ENCODE peak calls at places on chromosomes 16 and 17, in ten cellular contexts. One of them, this sample, is unnamed.

GRCh38 chr17:41486809-41487530 is 2.7 kb downstream of the KRT36 start:
- DNase-seq in cardiac muscle cell: peak; percentile 28
- DNase-seq in endothelial cell: peak; percentile 69
- DNase-seq in AG04449: no peak
- DNase-seq in foreskin fibroblast: no peak
- DNase-seq in breast epithelium: no peak
- DNase-seq in tibial nerve: no peak
- DNase-seq in A549: no peak
- DNase-seq in fibroblast of the aortic adventitia: no peak
- DNase-seq in CD8-positive, alpha-beta T cell: peak; percentile 29
- DNase-seq in this sample: peak; percentile 61

GRCh38 chr16:70430667-70431536 is 8.0 kb downstream of the ST3GAL2 start:
- DNase-seq in cardiac muscle cell: no peak
- DNase-seq in endothelial cell: peak; percentile 31
- DNase-seq in AG04449: no peak
- DNase-seq in foreskin fibroblast: no peak
- DNase-seq in breast epithelium: no peak
- DNase-seq in tibial nerve: no peak
- DNase-seq in A549: no peak
- DNase-seq in fibroblast of the aortic adventitia: no peak
- DNase-seq in CD8-positive, alpha-beta T cell: peak; percentile 79
- DNase-seq in this sample: peak; percentile 81

GRCh38 chr17:27578718-27579085 is 52.3 kb upstream of the LGALS9 start:
- DNase-seq in cardiac muscle cell: no peak
- DNase-seq in endothelial cell: no peak
- DNase-seq in AG04449: no peak
- DNase-seq in foreskin fibroblast: no peak
- DNase-seq in breast epithelium: no peak
- DNase-seq in tibial nerve: no peak
- DNase-seq in A549: no peak
- DNase-seq in fibroblast of the aortic adventitia: peak; percentile 37
- DNase-seq in CD8-positive, alpha-beta T cell: no peak
- DNase-seq in this sample: peak; percentile 82

GRCh38 chr17:74453665-74454196 is 12.7 kb upstream of the CD300A start:
- DNase-seq in cardiac muscle cell: peak; percentile 93
- DNase-seq in endothelial cell: peak; percentile 87
- DNase-seq in AG04449: no peak
- DNase-seq in foreskin fibroblast: no peak
- DNase-seq in breast epithelium: peak; percentile 85
- DNase-seq in tibial nerve: peak; percentile 89
- DNase-seq in A549: peak; percentile 98
- DNase-seq in fibroblast of the aortic adventitia: no peak
- DNase-seq in CD8-positive, alpha-beta T cell: no peak
- DNase-seq in this sample: peak; percentile 96

GRCh38 chr16:87541004-87541881 is 48.4 kb upstream of the ZCCHC14 start:
- DNase-seq in cardiac muscle cell: no peak
- DNase-seq in endothelial cell: no peak
- DNase-seq in AG04449: peak; percentile 14
- DNase-seq in foreskin fibroblast: peak; percentile 42
- DNase-seq in breast epithelium: no peak
- DNase-seq in tibial nerve: no peak
- DNase-seq in A549: no peak
- DNase-seq in fibroblast of the aortic adventitia: peak; percentile 61
- DNase-seq in CD8-positive, alpha-beta T cell: no peak
- DNase-seq in this sample: no peak

GRCh38 chr16:17309510-17309909 is 161.2 kb downstream of the XYLT1 start:
- DNase-seq in cardiac muscle cell: no peak
- DNase-seq in endothelial cell: no peak
- DNase-seq in AG04449: no peak
- DNase-seq in foreskin fibroblast: no peak
- DNase-seq in breast epithelium: no peak
- DNase-seq in tibial nerve: no peak
- DNase-seq in A549: no peak
- DNase-seq in fibroblast of the aortic adventitia: no peak
- DNase-seq in CD8-positive, alpha-beta T cell: no peak
- DNase-seq in this sample: no peak

GRCh38 chr17:46862949-46863348 is 11.6 kb downstream of the WNT9B start:
- DNase-seq in cardiac muscle cell: no peak
- DNase-seq in endothelial cell: no peak
- DNase-seq in AG04449: no peak
- DNase-seq in foreskin fibroblast: no peak
- DNase-seq in breast epithelium: no peak
- DNase-seq in tibial nerve: no peak
- DNase-seq in A549: no peak
- DNase-seq in fibroblast of the aortic adventitia: no peak
- DNase-seq in CD8-positive, alpha-beta T cell: no peak
- DNase-seq in this sample: no peak

GRCh38 chr16:22203091-22203490 is 3.0 kb upstream of the EEF2K start:
- DNase-seq in cardiac muscle cell: no peak
- DNase-seq in endothelial cell: no peak
- DNase-seq in AG04449: no peak
- DNase-seq in foreskin fibroblast: no peak
- DNase-seq in breast epithelium: no peak
- DNase-seq in tibial nerve: no peak
- DNase-seq in A549: no peak
- DNase-seq in fibroblast of the aortic adventitia: no peak
- DNase-seq in CD8-positive, alpha-beta T cell: no peak
- DNase-seq in this sample: no peak

GRCh38 chr16:31215287-31216115 is 1.4 kb downstream of the PYDC1 start:
- DNase-seq in cardiac muscle cell: peak; percentile 84
- DNase-seq in endothelial cell: peak; percentile 64
- DNase-seq in AG04449: no peak
- DNase-seq in foreskin fibroblast: peak; percentile 50
- DNase-seq in breast epithelium: no peak
- DNase-seq in tibial nerve: no peak
- DNase-seq in A549: peak; percentile 91
- DNase-seq in fibroblast of the aortic adventitia: peak; percentile 64
- DNase-seq in CD8-positive, alpha-beta T cell: peak; percentile 47
- DNase-seq in this sample: peak; percentile 59

GRCh38 chr17:79811036-79811887 is 14.4 kb upstream of the CBX8 start:
- DNase-seq in cardiac muscle cell: peak; percentile 80
- DNase-seq in endothelial cell: peak; percentile 70
- DNase-seq in AG04449: no peak
- DNase-seq in foreskin fibroblast: no peak
- DNase-seq in breast epithelium: no peak
- DNase-seq in tibial nerve: no peak
- DNase-seq in A549: peak; percentile 94
- DNase-seq in fibroblast of the aortic adventitia: no peak
- DNase-seq in CD8-positive, alpha-beta T cell: no peak
- DNase-seq in this sample: peak; percentile 67

GRCh38 chr16:15643453-15644305 is 725 bp upstream of the MARF1 start:
- DNase-seq in cardiac muscle cell: peak; percentile 69
- DNase-seq in endothelial cell: no peak
- DNase-seq in AG04449: no peak
- DNase-seq in foreskin fibroblast: peak; percentile 16
- DNase-seq in breast epithelium: no peak
- DNase-seq in tibial nerve: no peak
- DNase-seq in A549: peak; percentile 61
- DNase-seq in fibroblast of the aortic adventitia: peak; percentile 79
- DNase-seq in CD8-positive, alpha-beta T cell: no peak
- DNase-seq in this sample: no peak

GRCh38 chr17:40552806-40553693 is 12.2 kb downstream of the CCR7 start:
- DNase-seq in cardiac muscle cell: no peak
- DNase-seq in endothelial cell: no peak
- DNase-seq in AG04449: no peak
- DNase-seq in foreskin fibroblast: peak; percentile 49
- DNase-seq in breast epithelium: no peak
- DNase-seq in tibial nerve: no peak
- DNase-seq in A549: no peak
- DNase-seq in fibroblast of the aortic adventitia: no peak
- DNase-seq in CD8-positive, alpha-beta T cell: no peak
- DNase-seq in this sample: no peak

GRCh38 chr16:88754912-88755744 is 29.9 kb downstream of the PIEZO1 start:
- DNase-seq in cardiac muscle cell: no peak
- DNase-seq in endothelial cell: peak; percentile 44
- DNase-seq in AG04449: peak; percentile 54
- DNase-seq in foreskin fibroblast: no peak
- DNase-seq in breast epithelium: no peak
- DNase-seq in tibial nerve: no peak
- DNase-seq in A549: no peak
- DNase-seq in fibroblast of the aortic adventitia: no peak
- DNase-seq in CD8-positive, alpha-beta T cell: no peak
- DNase-seq in this sample: no peak

GRCh38 chr17:17928422-17929386 is 43.5 kb downstream of the TOM1L2 start:
- DNase-seq in cardiac muscle cell: no peak
- DNase-seq in endothelial cell: no peak
- DNase-seq in AG04449: no peak
- DNase-seq in foreskin fibroblast: no peak
- DNase-seq in breast epithelium: no peak
- DNase-seq in tibial nerve: no peak
- DNase-seq in A549: no peak
- DNase-seq in fibroblast of the aortic adventitia: peak; percentile 69
- DNase-seq in CD8-positive, alpha-beta T cell: no peak
- DNase-seq in this sample: no peak

GRCh38 chr16:89425523-89425922 is 64.8 kb downstream of the ANKRD11 start:
- DNase-seq in cardiac muscle cell: no peak
- DNase-seq in endothelial cell: no peak
- DNase-seq in AG04449: no peak
- DNase-seq in foreskin fibroblast: no peak
- DNase-seq in breast epithelium: no peak
- DNase-seq in tibial nerve: no peak
- DNase-seq in A549: no peak
- DNase-seq in fibroblast of the aortic adventitia: no peak
- DNase-seq in CD8-positive, alpha-beta T cell: no peak
- DNase-seq in this sample: no peak

GRCh38 chr17:75589017-75589918 is 1.7 kb downstream of the MYO15B start:
- DNase-seq in cardiac muscle cell: peak; percentile 97
- DNase-seq in endothelial cell: peak; percentile 95
- DNase-seq in AG04449: no peak
- DNase-seq in foreskin fibroblast: peak; percentile 73
- DNase-seq in breast epithelium: peak; percentile 97
- DNase-seq in tibial nerve: peak; percentile 95
- DNase-seq in A549: peak; percentile 96
- DNase-seq in fibroblast of the aortic adventitia: peak; percentile 72
- DNase-seq in CD8-positive, alpha-beta T cell: peak; percentile 94
- DNase-seq in this sample: peak; percentile 100
- TF ChIP-seq CTCF in cardiac muscle cell: peak; percentile 18
- TF ChIP-seq CTCF in endothelial cell: peak; percentile 84
- TF ChIP-seq CTCF in AG04449: peak; percentile 45
- TF ChIP-seq CTCF in foreskin fibroblast: peak; percentile 3
- TF ChIP-seq CTCF in breast epithelium: no peak
- TF ChIP-seq CTCF in tibial nerve: peak; percentile 98
- TF ChIP-seq CTCF in A549: peak; percentile 87
- TF ChIP-seq CTCF in fibroblast of the aortic adventitia: peak; percentile 31
- TF ChIP-seq CTCF in CD8-positive, alpha-beta T cell: peak; percentile 61
- TF ChIP-seq CTCF in this sample: peak; percentile 81

GRCh38 chr16:86218479-86219170 is 291.7 kb upstream of the FOXF1 start:
- DNase-seq in cardiac muscle cell: no peak
- DNase-seq in endothelial cell: no peak
- DNase-seq in AG04449: no peak
- DNase-seq in foreskin fibroblast: no peak
- DNase-seq in breast epithelium: peak; percentile 5
- DNase-seq in tibial nerve: no peak
- DNase-seq in A549: no peak
- DNase-seq in fibroblast of the aortic adventitia: no peak
- DNase-seq in CD8-positive, alpha-beta T cell: no peak
- DNase-seq in this sample: no peak

GRCh38 chr16:86215979-86216585 is 294.2 kb upstream of the FOXF1 start:
- DNase-seq in cardiac muscle cell: no peak
- DNase-seq in endothelial cell: no peak
- DNase-seq in AG04449: no peak
- DNase-seq in foreskin fibroblast: no peak
- DNase-seq in breast epithelium: peak; percentile 19
- DNase-seq in tibial nerve: no peak
- DNase-seq in A549: no peak
- DNase-seq in fibroblast of the aortic adventitia: no peak
- DNase-seq in CD8-positive, alpha-beta T cell: no peak
- DNase-seq in this sample: no peak

GRCh38 chr16:86216591-86216990 is 293.7 kb upstream of the FOXF1 start:
- DNase-seq in cardiac muscle cell: no peak
- DNase-seq in endothelial cell: no peak
- DNase-seq in AG04449: no peak
- DNase-seq in foreskin fibroblast: no peak
- DNase-seq in breast epithelium: no peak
- DNase-seq in tibial nerve: no peak
- DNase-seq in A549: no peak
- DNase-seq in fibroblast of the aortic adventitia: no peak
- DNase-seq in CD8-positive, alpha-beta T cell: no peak
- DNase-seq in this sample: no peak

GRCh38 chr16:86217001-86217890 is 293.1 kb upstream of the FOXF1 start:
- DNase-seq in cardiac muscle cell: no peak
- DNase-seq in endothelial cell: no peak
- DNase-seq in AG04449: no peak
- DNase-seq in foreskin fibroblast: no peak
- DNase-seq in breast epithelium: peak; percentile 33
- DNase-seq in tibial nerve: no peak
- DNase-seq in A549: no peak
- DNase-seq in fibroblast of the aortic adventitia: no peak
- DNase-seq in CD8-positive, alpha-beta T cell: no peak
- DNase-seq in this sample: no peak

GRCh38 chr16:86217891-86218270 is 292.4 kb upstream of the FOXF1 start:
- DNase-seq in cardiac muscle cell: no peak
- DNase-seq in endothelial cell: no peak
- DNase-seq in AG04449: no peak
- DNase-seq in foreskin fibroblast: no peak
- DNase-seq in breast epithelium: peak; percentile 7
- DNase-seq in tibial nerve: no peak
- DNase-seq in A549: no peak
- DNase-seq in fibroblast of the aortic adventitia: no peak
- DNase-seq in CD8-positive, alpha-beta T cell: no peak
- DNase-seq in this sample: no peak
- TF ChIP-seq CTCF in cardiac muscle cell: no peak
- TF ChIP-seq CTCF in endothelial cell: no peak
- TF ChIP-seq CTCF in AG04449: no peak
- TF ChIP-seq CTCF in foreskin fibroblast: no peak
- TF ChIP-seq CTCF in breast epithelium: no peak
- TF ChIP-seq CTCF in tibial nerve: no peak
- TF ChIP-seq CTCF in A549: no peak
- TF ChIP-seq CTCF in fibroblast of the aortic adventitia: no peak
- TF ChIP-seq CTCF in CD8-positive, alpha-beta T cell: no peak
- TF ChIP-seq CTCF in this sample: no peak

GRCh38 chr17:9322298-9322697 is 253.3 kb downstream of the STX8 start:
- DNase-seq in cardiac muscle cell: peak; percentile 49
- DNase-seq in endothelial cell: peak; percentile 26
- DNase-seq in AG04449: no peak
- DNase-seq in foreskin fibroblast: no peak
- DNase-seq in breast epithelium: no peak
- DNase-seq in tibial nerve: no peak
- DNase-seq in A549: no peak
- DNase-seq in fibroblast of the aortic adventitia: no peak
- DNase-seq in CD8-positive, alpha-beta T cell: no peak
- DNase-seq in this sample: no peak
- TF ChIP-seq CTCF in cardiac muscle cell: no peak
- TF ChIP-seq CTCF in endothelial cell: no peak
- TF ChIP-seq CTCF in AG04449: no peak
- TF ChIP-seq CTCF in foreskin fibroblast: no peak
- TF ChIP-seq CTCF in breast epithelium: no peak
- TF ChIP-seq CTCF in tibial nerve: no peak
- TF ChIP-seq CTCF in A549: no peak
- TF ChIP-seq CTCF in fibroblast of the aortic adventitia: no peak
- TF ChIP-seq CTCF in CD8-positive, alpha-beta T cell: no peak
- TF ChIP-seq CTCF in this sample: no peak

DNA sequence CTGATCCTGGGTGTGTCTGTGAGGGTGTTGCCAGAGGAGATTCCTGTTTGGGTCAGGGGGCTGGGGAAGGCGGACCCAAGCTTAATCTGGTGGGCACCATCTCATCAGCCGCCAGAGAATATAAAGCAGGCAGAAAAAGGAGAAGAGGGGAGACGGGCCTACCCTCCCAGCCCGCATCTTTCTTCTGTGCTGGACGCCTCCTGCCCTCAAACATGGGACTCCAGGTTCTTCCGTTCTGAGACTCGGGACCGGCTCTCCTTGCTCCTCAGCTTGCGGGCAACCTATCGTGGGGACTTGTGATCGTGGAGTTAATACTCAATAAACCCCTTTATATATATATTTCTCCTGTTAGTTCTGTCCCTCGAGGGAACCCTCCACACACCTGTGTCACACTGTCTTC is 64.5 kb downstream of the LMF1 start:
- DNase-seq in cardiac muscle cell: no peak
- DNase-seq in endothelial cell: no peak
- DNase-seq in AG04449: no peak
- DNase-seq in foreskin fibroblast: no peak
- DNase-seq in breast epithelium: no peak
- DNase-seq in tibial nerve: no peak
- DNase-seq in A549: no peak
- DNase-seq in fibroblast of the aortic adventitia: no peak
- DNase-seq in CD8-positive, alpha-beta T cell: peak; percentile 12
- DNase-seq in this sample: no peak
- TF ChIP-seq CTCF in cardiac muscle cell: no peak
- TF ChIP-seq CTCF in endothelial cell: no peak
- TF ChIP-seq CTCF in AG04449: no peak
- TF ChIP-seq CTCF in foreskin fibroblast: no peak
- TF ChIP-seq CTCF in breast epithelium: no peak
- TF ChIP-seq CTCF in tibial nerve: no peak
- TF ChIP-seq CTCF in A549: no peak
- TF ChIP-seq CTCF in fibroblast of the aortic adventitia: no peak
- TF ChIP-seq CTCF in CD8-positive, alpha-beta T cell: no peak
- TF ChIP-seq CTCF in this sample: no peak